ENCODE peak calls at places on chromosomes 2 and 18, in six cellular contexts. X is right cardiac atrium, D is brain microvascular endothelial cell, E is A549, J is BE2C, B is gastrocnemius medialis. R is an unnamed sample.
A peak's percentile ranks its signal among the peaks of the same experiment; 100 is the strongest.

GRCh38 chr2:96148410-96149217 is 3.4 kb upstream of the DUSP2 start:
- DNase-seq in X (peak; percentile 88), D (peak; percentile 87), E (peak; percentile 78), J (peak; percentile 85), B (peak; percentile 49), R (peak; percentile 92)

GRCh38 chr2:72415256-72415655 is 267.6 kb upstream of the CYP26B1 start:
- DNase-seq in X (no peak), D (no peak), E (no peak), J (no peak), B (no peak), R (peak; percentile 34)

GRCh38 chr2:218401834-218402370 is 2.2 kb downstream of the CTDSP1 start:
- DNase-seq in X (peak; percentile 63), D (no peak), E (no peak), J (no peak), B (no peak), R (no peak)

GRCh38 chr2:219642064-219642444 is 14.6 kb downstream of the SLC4A3 start:
- DNase-seq in X (peak; percentile 41), D (no peak), E (no peak), J (no peak), B (no peak), R (no peak)

GRCh38 chr18:35733419-35733818 is 151.9 kb downstream of the GALNT1 start:
- DNase-seq in X (no peak), D (no peak), E (no peak), J (no peak), B (no peak), R (no peak)

GRCh38 chr2:11071207-11071606 is 84.1 kb upstream of the SLC66A3 start:
- DNase-seq in X (no peak), D (peak; percentile 18), E (no peak), J (peak; percentile 43), B (no peak), R (peak; percentile 8)

GRCh38 chr2:167293172-167293781 is 405.0 kb downstream of the XIRP2 start:
- DNase-seq in X (no peak), D (peak; percentile 3), E (peak; percentile 6), J (peak; percentile 6), B (no peak), R (no peak)

GRCh38 chr2:202542142-202542541 is 92.6 kb upstream of the FAM117B start:
- DNase-seq in X (no peak), D (no peak), E (no peak), J (peak; percentile 38), B (no peak), R (no peak)

GRCh38 chr2:218465987-218466633 is 47.2 kb downstream of the VIL1 start:
- DNase-seq in X (no peak), D (no peak), E (peak; percentile 23), J (no peak), B (no peak), R (peak; percentile 44)

GRCh38 chr2:100852999-100853908 is 33.3 kb downstream of the NPAS2 start:
- DNase-seq in X (no peak), D (no peak), E (peak; percentile 29), J (no peak), B (no peak), R (no peak)

GRCh38 chr2:218430721-218431120 is 11.8 kb downstream of the VIL1 start:
- DNase-seq in X (no peak), D (no peak), E (no peak), J (no peak), B (no peak), R (no peak)

GRCh38 chr18:70490008-70490933 is 201.4 kb downstream of the SOCS6 start:
- DNase-seq in X (no peak), D (peak; percentile 44), E (peak; percentile 49), J (peak; percentile 40), B (no peak), R (peak; percentile 52)

GRCh38 chr2:185477452-185477851 is 261.2 kb upstream of the FSIP2 start:
- DNase-seq in X (no peak), D (no peak), E (no peak), J (no peak), B (no peak), R (peak; percentile 20)

GRCh38 chr2:197372582-197372981 is 62.0 kb upstream of the ANKRD44 start:
- DNase-seq in X (no peak), D (no peak), E (no peak), J (no peak), B (no peak), R (no peak)

GRCh38 chr2:197383825-197384224 is 51.0 kb downstream of the SF3B1 start:
- DNase-seq in X (no peak), D (no peak), E (peak; percentile 6), J (no peak), B (no peak), R (no peak)

GRCh38 chr2:197377670-197378069 is 57.2 kb downstream of the SF3B1 start:
- DNase-seq in X (no peak), D (no peak), E (no peak), J (no peak), B (no peak), R (no peak)

DNA sequence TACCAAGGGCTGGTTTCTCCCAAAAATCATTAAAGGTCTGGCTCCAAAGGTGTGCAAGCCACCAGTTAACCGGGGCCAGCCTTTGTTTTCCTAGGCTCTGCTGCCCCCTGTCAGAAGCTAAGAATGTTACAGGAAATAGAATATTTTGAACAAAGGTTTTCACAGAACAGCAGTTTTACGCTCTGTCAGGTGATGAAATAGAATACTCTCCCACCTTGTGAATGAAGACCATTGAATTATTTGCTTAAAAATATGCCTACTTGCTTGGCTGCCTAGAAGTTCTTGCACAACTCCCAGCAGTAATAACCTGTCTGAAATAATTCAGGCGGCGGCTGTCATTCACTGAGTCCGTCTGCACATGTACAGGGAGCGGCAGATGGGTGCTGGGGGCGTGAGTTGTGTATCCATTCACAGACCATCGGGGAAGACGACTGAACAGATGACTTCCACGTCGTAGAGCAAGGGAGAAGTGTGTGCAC is 56.3 kb downstream of the SF3B1 start:
- DNase-seq in X (no peak), D (peak; percentile 24), E (peak; percentile 52), J (peak; percentile 62), B (no peak), R (peak; percentile 40)
- H3K4me3 ChIP-seq in X (no peak overlapping the region), D (peak overlapping the region; percentile 13), E (peak overlapping the region; percentile 24), J (peak overlapping the region; percentile 47), B (no peak overlapping the region), R (no peak overlapping the region)

GRCh38 chr2:64283641-64284371 is 139.6 kb upstream of the PELI1 start:
- DNase-seq in X (no peak), D (no peak), E (no peak), J (no peak), B (no peak), R (no peak)
- H3K4me3 ChIP-seq in X (no peak overlapping the region), D (no peak overlapping the region), E (no peak overlapping the region), J (no peak overlapping the region), B (no peak overlapping the region), R (no peak overlapping the region)

GRCh38 chr2:132665401-132665800 is 4.6 kb downstream of the LYPD1 start:
- DNase-seq in X (no peak), D (no peak), E (no peak), J (no peak), B (no peak), R (no peak)
- H3K4me3 ChIP-seq in X (no peak overlapping the region), D (no peak overlapping the region), E (no peak overlapping the region), J (no peak overlapping the region), B (no peak overlapping the region), R (no peak overlapping the region)

GRCh38 chr2:26067186-26067974 is 33.5 kb downstream of the RAB10 start:
- DNase-seq in X (no peak), D (no peak), E (no peak), J (no peak), B (no peak), R (no peak)

GRCh38 chr2:26067980-26068507 is 34.2 kb downstream of the RAB10 start:
- DNase-seq in X (no peak), D (no peak), E (no peak), J (no peak), B (no peak), R (peak; percentile 16)

GRCh38 chr2:26070684-26071189 is 36.9 kb downstream of the RAB10 start:
- DNase-seq in X (no peak), D (no peak), E (no peak), J (no peak), B (no peak), R (no peak)

GRCh38 chr2:26064846-26065245 is 31.0 kb downstream of the RAB10 start:
- DNase-seq in X (no peak), D (no peak), E (peak; percentile 70), J (no peak), B (no peak), R (no peak)

GRCh38 chr2:26068602-26069298 is 34.9 kb downstream of the RAB10 start:
- DNase-seq in X (no peak), D (peak; percentile 72), E (peak; percentile 81), J (no peak), B (no peak), R (peak; percentile 94)
- H3K4me3 ChIP-seq in X (no peak overlapping the region), D (no peak overlapping the region), E (peak overlapping the region; percentile 5), J (no peak overlapping the region), B (no peak overlapping the region), R (no peak overlapping the region)

DNA sequence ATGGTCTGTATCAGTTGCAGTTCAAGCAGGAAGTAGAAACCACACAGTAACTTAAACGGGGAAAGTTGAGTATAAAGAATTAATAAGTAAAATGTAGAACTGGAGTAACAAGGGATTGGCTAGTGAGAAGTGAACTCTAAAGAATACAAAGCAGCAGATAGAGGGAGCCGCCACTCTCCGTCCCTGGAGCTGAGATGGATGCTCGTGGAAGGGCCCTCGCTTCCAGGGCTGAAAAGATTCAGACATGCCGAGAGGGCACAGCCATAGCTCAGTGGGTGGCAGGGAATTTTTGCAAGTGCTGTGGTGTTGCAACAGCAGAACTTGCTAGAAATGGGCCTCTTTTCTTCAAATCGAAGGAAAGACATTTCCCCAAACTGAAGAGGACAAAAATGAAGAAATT is 155.8 kb downstream of the COL6A3 start:
- DNase-seq in X (no peak), D (peak; percentile 17), E (no peak), J (peak; percentile 20), B (no peak), R (no peak)
- H3K4me3 ChIP-seq in X (no peak overlapping the region), D (no peak overlapping the region), E (no peak overlapping the region), J (no peak overlapping the region), B (no peak overlapping the region), R (no peak overlapping the region)

GRCh38 chr2:80304522-80304878 is at the start of gene LRRTM1:
- DNase-seq in X (peak; percentile 38), D (no peak), E (no peak), J (peak; percentile 53), B (no peak), R (no peak)

GRCh38 chr2:80303825-80304521 is 579 bp downstream of the LRRTM1 start:
- DNase-seq in X (peak; percentile 49), D (no peak), E (no peak), J (peak; percentile 51), B (no peak), R (no peak)

GRCh38 chr2:80303006-80303741 is 1.4 kb downstream of the LRRTM1 start:
- DNase-seq in X (peak; percentile 43), D (no peak), E (no peak), J (peak; percentile 61), B (no peak), R (no peak)

GRCh38 chr2:80302001-80302464 is 2.5 kb downstream of the LRRTM1 start:
- DNase-seq in X (peak; percentile 42), D (no peak), E (no peak), J (peak; percentile 14), B (no peak), R (no peak)

DNA sequence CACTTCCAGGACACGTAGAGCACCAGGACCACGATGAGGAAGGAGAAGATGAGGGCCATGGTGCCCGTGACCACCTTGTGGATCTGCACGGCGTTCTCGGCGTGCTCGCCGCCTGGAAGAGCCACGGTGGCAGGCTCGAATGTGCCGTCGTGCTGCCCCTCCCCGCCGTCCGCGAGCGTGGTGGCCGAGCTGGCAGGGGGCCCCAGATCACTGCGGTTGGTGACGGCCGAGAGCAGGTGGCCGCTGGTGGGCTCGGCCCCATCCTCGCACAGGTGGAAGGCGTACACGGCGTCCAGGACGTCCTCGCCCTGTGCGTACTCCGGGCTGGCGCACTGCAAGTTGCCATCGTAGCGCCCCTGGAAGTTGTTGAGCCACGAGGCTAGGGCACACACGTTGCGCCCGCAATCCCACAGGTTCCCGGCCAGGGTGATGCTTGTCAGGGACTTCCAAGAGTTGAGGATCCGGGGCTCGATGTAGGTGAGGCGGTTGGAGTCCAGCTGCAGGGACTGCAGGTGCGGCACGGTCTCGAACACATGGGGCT is 2.0 kb downstream of the LRRTM1 start:
- DNase-seq in X (peak; percentile 31), D (no peak), E (no peak), J (peak; percentile 20), B (no peak), R (no peak)
- H3K4me3 ChIP-seq in X (no peak overlapping the region), D (no peak overlapping the region), E (no peak overlapping the region), J (peak overlapping the region; percentile 73), B (no peak overlapping the region), R (no peak overlapping the region)